ENCODE peak calls at places on chromosomes 3 and 15, in nine cellular contexts. O is IMR-90, Q is EH, Z is osteocyte, U is germinal center, C is B cell, F is AG09309, M is DMS153, P is occipital lobe. N is an unnamed sample.
A peak's percentile ranks its signal among the peaks of the same experiment; 100 is the strongest.

GRCh38 chr3:76096036-76096435 is 310.7 kb upstream of the ZNF717 start:
- DNase-seq in O (peak; percentile 23), Q (no peak), Z (no peak), U (no peak), C (no peak), F (no peak), M (no peak), P (no peak), N (no peak)

GRCh38 chr3:6929918-6930317 is 69.0 kb downstream of the GRM7 start:
- DNase-seq in O (no peak), Q (no peak), Z (no peak), U (no peak), C (no peak), F (no peak), M (no peak), P (no peak), N (no peak)

GRCh38 chr15:51536965-51537574 is 85.5 kb downstream of the DMXL2 start:
- DNase-seq in O (peak; percentile 42), Q (peak; percentile 32), Z (no peak), U (peak; percentile 4), C (no peak), F (no peak), M (no peak), P (no peak), N (no peak)

GRCh38 chr3:43964640-43965039 is 273.9 kb downstream of the ABHD5 start:
- DNase-seq in O (no peak), Q (no peak), Z (no peak), U (no peak), C (no peak), F (no peak), M (no peak), P (no peak), N (no peak)

GRCh38 chr15:37377428-37377827 is 277.1 kb upstream of the MEIS2 start:
- DNase-seq in O (no peak), Q (no peak), Z (no peak), U (no peak), C (no peak), F (no peak), M (no peak), P (no peak), N (no peak)

GRCh38 chr3:125381314-125381713 is 6.2 kb upstream of the ZNF148 start:
- DNase-seq in O (peak; percentile 14), Q (no peak), Z (no peak), U (no peak), C (no peak), F (no peak), M (no peak), P (no peak), N (no peak)

GRCh38 chr3:181086011-181086410 is 96.5 kb upstream of the DNAJC19 start:
- DNase-seq in O (no peak), Q (no peak), Z (no peak), U (no peak), C (no peak), F (no peak), M (no peak), P (no peak), N (no peak)

GRCh38 chr15:56971571-56971970 is 53.1 kb downstream of the TCF12 start:
- DNase-seq in O (peak; percentile 37), Q (no peak), Z (no peak), U (no peak), C (no peak), F (no peak), M (no peak), P (no peak), N (no peak)

GRCh38 chr3:60886518-60886917 is 364.7 kb downstream of the FHIT start:
- DNase-seq in O (no peak), Q (no peak), Z (no peak), U (no peak), C (no peak), F (no peak), M (no peak), P (no peak), N (no peak)

GRCh38 chr15:99677540-99678134 is 55.6 kb downstream of the LYSMD4 start:
- DNase-seq in O (no peak), Q (no peak), Z (no peak), U (no peak), C (no peak), F (no peak), M (no peak), P (no peak), N (no peak)

GRCh38 chr3:193052294-193052693 is 134.6 kb upstream of the MB21D2 start:
- DNase-seq in O (no peak), Q (no peak), Z (no peak), U (no peak), C (no peak), F (no peak), M (no peak), P (no peak), N (no peak)